ENCODE peak calls at places on chromosomes 2 and 18, in four cellular contexts. Y is skeletal muscle cell; G is naive thymus-derived CD8-positive, alpha-beta T cell; F is NCI-H774. L is an unnamed sample.

GRCh38 chr2:209614630-209615369 is 156.8 kb upstream of the UNC80 start:
- DNase-seq in Y (no peak), G (no peak), F (no peak), L (no peak)

GRCh38 chr2:41194235-41194634 is 742.3 kb upstream of the SLC8A1 start:
- DNase-seq in Y (peak; percentile 65), G (no peak), F (no peak), L (no peak)

GRCh38 chr2:127413782-127414743 is 4.2 kb upstream of the PROC start:
- DNase-seq in Y (peak; percentile 65), G (no peak), F (no peak), L (no peak)

GRCh38 chr2:231357048-231357447 is 38.5 kb upstream of the B3GNT7 start:
- DNase-seq in Y (no peak), G (no peak), F (no peak), L (no peak)

GRCh38 chr2:158936978-158937377 is 31.5 kb upstream of the TANC1 start:
- DNase-seq in Y (peak; percentile 66), G (no peak), F (no peak), L (no peak)

GRCh38 chr2:203756161-203756560 is 49.7 kb downstream of the CD28 start:
- DNase-seq in Y (no peak), G (no peak), F (no peak), L (no peak)

GRCh38 chr18:54873884-54874255 is 45.6 kb downstream of the RAB27B start:
- DNase-seq in Y (no peak), G (no peak), F (no peak), L (no peak)

GRCh38 chr2:176085861-176086771 is 2.4 kb upstream of the EVX2 start:
- DNase-seq in Y (no peak), G (no peak), F (peak; percentile 57), L (no peak)

GRCh38 chr18:22872894-22873537 is 60.1 kb upstream of the RBBP8 start:
- DNase-seq in Y (no peak), G (no peak), F (no peak), L (no peak)

GRCh38 chr2:121736462-121737336 is at the start of gene NIFK:
- DNase-seq in Y (peak; percentile 91), G (peak; percentile 100), F (peak; percentile 94), L (peak; percentile 87)

GRCh38 chr2:9795071-9795470 is 48.2 kb upstream of the TAF1B start:
- DNase-seq in Y (no peak), G (no peak), F (no peak), L (no peak)

GRCh38 chr18:79405781-79406575 is 10.2 kb downstream of the NFATC1 start:
- DNase-seq in Y (no peak), G (peak; percentile 94), F (no peak), L (no peak)

GRCh38 chr2:219844756-219845155 is 217.3 kb downstream of the SLC4A3 start:
- DNase-seq in Y (no peak), G (no peak), F (no peak), L (no peak)

GRCh38 chr18:67875057-67875456 is 358.5 kb upstream of the DSEL start:
- DNase-seq in Y (no peak), G (no peak), F (no peak), L (no peak)

GRCh38 chr2:48727560-48727959 is 28.0 kb downstream of the LHCGR start:
- DNase-seq in Y (no peak), G (no peak), F (no peak), L (no peak)

GRCh38 chr2:207258191-207258991 is 92.6 kb upstream of the KLF7 start:
- DNase-seq in Y (peak; percentile 100), G (no peak), F (no peak), L (no peak)

GRCh38 chr2:78644849-78645248 is 380.7 kb upstream of the REG3G start:
- DNase-seq in Y (no peak), G (no peak), F (no peak), L (no peak)

GRCh38 chr2:190343500-190344274 is at the start of gene INPP1:
- DNase-seq in Y (no peak), G (peak; percentile 33), F (no peak), L (peak; percentile 39)

GRCh38 chr2:231961349-231962166 is at the start of gene DIS3L2:
- DNase-seq in Y (peak; percentile 31), G (peak; percentile 84), F (peak; percentile 73), L (no peak)

GRCh38 chr2:63977904-63978303 is 41.3 kb downstream of the VPS54 start:
- DNase-seq in Y (no peak), G (peak; percentile 9), F (no peak), L (no peak)

GRCh38 chr2:240159251-240159839 is 18.9 kb upstream of the OTOS start:
- DNase-seq in Y (no peak), G (no peak), F (no peak), L (no peak)

GRCh38 chr2:235325126-235325525 is 168.7 kb upstream of the AGAP1 start:
- DNase-seq in Y (no peak), G (no peak), F (no peak), L (no peak)

GRCh38 chr2:40584432-40584831 is 132.5 kb upstream of the SLC8A1 start:
- DNase-seq in Y (peak; percentile 18), G (no peak), F (no peak), L (no peak)

GRCh38 chr2:3280197-3280596 is 97.4 kb downstream of the EIPR1 start:
- DNase-seq in Y (no peak), G (no peak), F (no peak), L (no peak)

GRCh38 chr2:43648979-43649701 is 12.1 kb downstream of the PLEKHH2 start:
- DNase-seq in Y (no peak), G (no peak), F (no peak), L (no peak)

GRCh38 chr2:127721311-127721977 is 20.1 kb downstream of the SFT2D3 start:
- DNase-seq in Y (no peak), G (no peak), F (no peak), L (no peak)

GRCh38 chr2:25215948-25216679 is 47.7 kb upstream of the POMC start:
- DNase-seq in Y (no peak), G (peak; percentile 91), F (peak; percentile 66), L (no peak)